ENCODE peak calls at places on chromosome 10, in six cellular contexts. D is left lobe of liver; F is GM19239; T is CD8-positive, alpha-beta memory T cell; K is islet precursor cell; M is mammary epithelial cell. Y is an unnamed sample.

GRCh38 chr10:17175551-17175950 is 25.9 kb downstream of the TRDMT1 start:
- DNase-seq in D (no peak), F (no peak), T (no peak), K (no peak), M (no peak), Y (no peak)

GRCh38 chr10:48455392-48456151 is 149.1 kb downstream of the MAPK8 start:
- DNase-seq in D (peak), F (no peak), T (no peak), K (peak), M (no peak), Y (no peak)

GRCh38 chr10:104903433-104903832 is 262.3 kb downstream of the SORCS3 start:
- DNase-seq in D (no peak), F (no peak), T (no peak), K (no peak), M (no peak), Y (no peak)

GRCh38 chr10:15784237-15784636 is 64.5 kb upstream of the ITGA8 start:
- DNase-seq in D (no peak), F (no peak), T (no peak), K (no peak), M (no peak), Y (no peak)

GRCh38 chr10:98296514-98296913 is 28.5 kb upstream of the LOXL4 start:
- DNase-seq in D (no peak), F (no peak), T (no peak), K (peak), M (peak), Y (no peak)

GRCh38 chr10:61882621-61883375 is 18.7 kb upstream of the ARID5B start:
- DNase-seq in D (no peak), F (no peak), T (no peak), K (no peak), M (peak), Y (no peak)

GRCh38 chr10:103772096-103772845 is 83.1 kb downstream of the SH3PXD2A start:
- DNase-seq in D (no peak), F (peak), T (peak), K (peak), M (peak), Y (peak)

GRCh38 chr10:34895977-34896376 is 80.9 kb upstream of the PARD3 start:
- DNase-seq in D (no peak), F (no peak), T (no peak), K (no peak), M (no peak), Y (no peak)

GRCh38 chr10:63522129-63522687 is 1.0 kb downstream of the REEP3 start:
- DNase-seq in D (no peak), F (no peak), T (peak), K (no peak), M (peak), Y (peak)

GRCh38 chr10:19432000-19432399 is 383.4 kb downstream of the MALRD1 start:
- DNase-seq in D (no peak), F (no peak), T (no peak), K (no peak), M (peak), Y (no peak)

GRCh38 chr10:30098624-30099023 is 39.2 kb upstream of the JCAD start:
- DNase-seq in D (no peak), F (no peak), T (no peak), K (peak), M (peak), Y (no peak)

GRCh38 chr10:98338896-98339295 is 70.9 kb upstream of the LOXL4 start:
- DNase-seq in D (no peak), F (no peak), T (no peak), K (no peak), M (no peak), Y (no peak)

GRCh38 chr10:43689618-43689954 is 40.9 kb upstream of the ZNF32 start:
- DNase-seq in D (peak), F (peak), T (no peak), K (peak), M (no peak), Y (peak)

GRCh38 chr10:23053036-23053435 is 42.3 kb upstream of the MSRB2 start:
- DNase-seq in D (no peak), F (no peak), T (no peak), K (peak), M (peak), Y (no peak)

GRCh38 chr10:62810131-62810530 is 5.6 kb downstream of the ADO start:
- DNase-seq in D (no peak), F (no peak), T (no peak), K (no peak), M (no peak), Y (no peak)

GRCh38 chr10:127090135-127090534 is 106.3 kb downstream of the INSYN2A start:
- DNase-seq in D (no peak), F (no peak), T (no peak), K (no peak), M (no peak), Y (no peak)

GRCh38 chr10:77898323-77899079 is 28.1 kb downstream of the DLG5 start:
- DNase-seq in D (peak), F (no peak), T (no peak), K (peak), M (peak), Y (no peak)

GRCh38 chr10:12434277-12434676 is 84.9 kb downstream of the CAMK1D start:
- DNase-seq in D (no peak), F (no peak), T (no peak), K (no peak), M (no peak), Y (no peak)

GRCh38 chr10:43137701-43137970 is 609 bp upstream of the CSGALNACT2 start:
- DNase-seq in D (no peak), F (no peak), T (peak), K (peak), M (no peak), Y (no peak)

GRCh38 chr10:24826022-24826421 is 102.3 kb upstream of the ARHGAP21 start:
- DNase-seq in D (no peak), F (no peak), T (no peak), K (no peak), M (peak), Y (no peak)

GRCh38 chr10:129901389-129902045 is 62.6 kb downstream of the EBF3 start:
- DNase-seq in D (no peak), F (no peak), T (no peak), K (no peak), M (no peak), Y (no peak)

GRCh38 chr10:32953277-32953927 is 4.6 kb downstream of the ITGB1 start:
- DNase-seq in D (no peak), F (no peak), T (no peak), K (no peak), M (peak), Y (no peak)

GRCh38 chr10:104334561-104334960 is 3.7 kb downstream of the ITPRIP start:
- DNase-seq in D (peak), F (no peak), T (no peak), K (no peak), M (no peak), Y (no peak)

GRCh38 chr10:110709444-110709828 is 65.3 kb downstream of the RBM20 start:
- DNase-seq in D (no peak), F (no peak), T (no peak), K (no peak), M (no peak), Y (no peak)

GRCh38 chr10:69479241-69479730 is 28.0 kb downstream of the TSPAN15 start:
- DNase-seq in D (no peak), F (no peak), T (no peak), K (no peak), M (no peak), Y (no peak)

GRCh38 chr10:14451341-14451740 is 120.6 kb upstream of the FRMD4A start:
- DNase-seq in D (no peak), F (no peak), T (no peak), K (no peak), M (no peak), Y (no peak)

GRCh38 chr10:6518791-6519430 is 61.2 kb downstream of the PRKCQ start:
- DNase-seq in D (no peak), F (no peak), T (no peak), K (no peak), M (no peak), Y (no peak)

GRCh38 chr10:3062502-3063186 is 4.7 kb upstream of the PFKP start:
- DNase-seq in D (no peak), F (no peak), T (no peak), K (no peak), M (no peak), Y (no peak)

GRCh38 chr10:71265618-71266146 is 53.3 kb downstream of the UNC5B start:
- DNase-seq in D (no peak), F (no peak), T (no peak), K (no peak), M (no peak), Y (no peak)

GRCh38 chr10:57716884-57717283 is 550.8 kb downstream of the IPMK start:
- DNase-seq in D (no peak), F (no peak), T (no peak), K (no peak), M (peak), Y (no peak)

GRCh38 chr10:12780634-12781601 is 220.6 kb downstream of the CCDC3 start:
- DNase-seq in D (no peak), F (no peak), T (no peak), K (no peak), M (no peak), Y (no peak)

GRCh38 chr10:70588255-70588654 is 14.3 kb downstream of the PRF1 start:
- DNase-seq in D (peak), F (no peak), T (no peak), K (no peak), M (no peak), Y (no peak)

GRCh38 chr10:77456414-77456813 is 181.2 kb downstream of the KCNMA1 start:
- DNase-seq in D (no peak), F (no peak), T (no peak), K (no peak), M (no peak), Y (no peak)

GRCh38 chr10:121572857-121573540 is 25.2 kb downstream of the FGFR2 start:
- DNase-seq in D (no peak), F (no peak), T (no peak), K (no peak), M (no peak), Y (no peak)

Y was measured in GM10248.